ENCODE peak calls at places on chromosome 4, in nine cellular contexts. Q is tibial artery, U is mammary epithelial cell, S is GM12864, I is adrenal gland, C is fibroblast of pulmonary artery, G is IMR-90, Y is AG04450, H is breast epithelium. O is an unnamed sample.
A peak's percentile ranks its signal among the peaks of the same experiment; 100 is the strongest.

GRCh38 chr4:153113061-153113837 is 91.0 kb upstream of the TRIM2 start:
- DNase-seq in Q (no peak), H (no peak), I (no peak), S (no peak), Y (no peak), C (peak; percentile 10), U (no peak), G (peak; percentile 29), O (peak; percentile 35)

GRCh38 chr4:167000141-167000852 is 234.0 kb downstream of the SPOCK3 start:
- DNase-seq in Y (no peak), Q (no peak), U (peak; percentile 59), G (no peak), C (no peak), I (no peak), H (no peak), S (no peak), O (no peak)

GRCh38 chr4:151835467-151835866 is 74.7 kb upstream of the GATB start:
- DNase-seq in G (no peak), Q (no peak), S (no peak), Y (no peak), H (no peak), I (no peak), U (no peak), C (no peak), O (no peak)

GRCh38 chr4:32985256-32985655 is 2265.1 kb downstream of the PCDH7 start:
- DNase-seq in Q (no peak), Y (no peak), C (peak; percentile 66), U (no peak), G (no peak), S (no peak), I (no peak), H (no peak), O (no peak)

GRCh38 chr4:48694824-48695223 is 85.3 kb downstream of the FRYL start:
- DNase-seq in Y (no peak), I (no peak), U (no peak), G (no peak), S (no peak), C (no peak), Q (no peak), H (no peak), O (no peak)

GRCh38 chr4:27387706-27388105 is 527.1 kb downstream of the STIM2 start:
- DNase-seq in S (no peak), C (no peak), H (no peak), I (no peak), Q (no peak), Y (no peak), G (no peak), U (no peak), O (no peak)

GRCh38 chr4:15162465-15163283 is 160.4 kb downstream of the CPEB2 start:
- DNase-seq in G (peak; percentile 53), I (no peak), U (no peak), Q (no peak), C (peak; percentile 64), H (no peak), S (no peak), Y (no peak), O (no peak)

GRCh38 chr4:7988437-7988836 is 48.8 kb upstream of the AFAP1 start:
- DNase-seq in I (no peak), Y (no peak), C (peak; percentile 67), S (no peak), Q (no peak), U (peak; percentile 48), G (peak; percentile 76), H (no peak), O (no peak)

GRCh38 chr4:56215901-56216300 is 171.4 kb downstream of the AASDH start:
- DNase-seq in I (peak; percentile 37), G (peak; percentile 7), C (peak; percentile 85), H (no peak), U (peak; percentile 15), Y (no peak), S (no peak), Q (no peak), O (no peak)

GRCh38 chr4:151807220-151807619 is 46.4 kb upstream of the GATB start:
- DNase-seq in U (no peak), H (no peak), I (no peak), Y (no peak), S (no peak), G (no peak), C (peak; percentile 8), Q (no peak), O (no peak)

GRCh38 chr4:77994194-77994721 is 62.9 kb upstream of the FRAS1 start:
- DNase-seq in Y (peak; percentile 23), G (peak; percentile 56), Q (no peak), C (peak; percentile 78), H (no peak), S (no peak), I (no peak), U (peak; percentile 47), O (no peak)

GRCh38 chr4:91325495-91325894 is 978.3 kb upstream of the GRID2 start:
- DNase-seq in C (peak; percentile 94), I (peak; percentile 76), Q (no peak), Y (no peak), H (no peak), S (no peak), U (peak; percentile 38), G (no peak), O (peak; percentile 19)

GRCh38 chr4:111209706-111210105 is 586.8 kb upstream of the PITX2 start:
- DNase-seq in U (no peak), I (no peak), H (no peak), S (no peak), G (no peak), Q (no peak), C (no peak), Y (no peak), O (no peak)

GRCh38 chr4:8433181-8433580 is 7.3 kb downstream of the ACOX3 start:
- DNase-seq in U (no peak), C (no peak), G (no peak), S (no peak), Q (no peak), I (no peak), H (no peak), Y (no peak), O (no peak)

GRCh38 chr4:94852601-94853000 is 94.8 kb downstream of the BMPR1B start:
- DNase-seq in Q (no peak), G (no peak), S (no peak), H (no peak), I (no peak), Y (no peak), U (no peak), C (no peak), O (no peak)

GRCh38 chr4:7529368-7529923 is 94.7 kb upstream of the PSAPL1 start:
- DNase-seq in S (no peak), C (no peak), Q (no peak), I (no peak), G (no peak), H (no peak), Y (no peak), U (no peak), O (no peak)

GRCh38 chr4:176792348-176793059 is at the start of gene VEGFC:
- DNase-seq in Y (no peak), S (no peak), Q (peak; percentile 32), U (peak; percentile 73), H (no peak), I (peak; percentile 67), G (peak; percentile 73), C (peak; percentile 72), O (no peak)
- TF ChIP-seq CTCF in Y (no peak), S (no peak), Q (no peak), U (peak; percentile 21), H (no peak), I (peak; percentile 23), G (peak; percentile 18), C (no peak), O (no peak)

GRCh38 chr4:2816401-2816954 is 23.6 kb downstream of the SH3BP2 start:
- DNase-seq in C (no peak), H (no peak), U (no peak), Y (no peak), S (no peak), Q (no peak), I (no peak), G (no peak), O (no peak)

GRCh38 chr4:2819244-2820215 is 24.1 kb upstream of the ADD1 start:
- DNase-seq in C (no peak), U (no peak), G (no peak), I (no peak), S (no peak), Y (no peak), H (no peak), Q (no peak), O (no peak)

GRCh38 chr4:2817701-2818350 is 24.9 kb downstream of the SH3BP2 start:
- DNase-seq in Y (no peak), S (no peak), H (no peak), U (peak; percentile 38), I (no peak), Q (no peak), C (no peak), G (no peak), O (no peak)

GRCh38 chr4:2818351-2818939 is 25.2 kb upstream of the ADD1 start:
- DNase-seq in C (no peak), S (no peak), H (no peak), Y (no peak), G (no peak), I (no peak), U (no peak), Q (no peak), O (no peak)

DNA sequence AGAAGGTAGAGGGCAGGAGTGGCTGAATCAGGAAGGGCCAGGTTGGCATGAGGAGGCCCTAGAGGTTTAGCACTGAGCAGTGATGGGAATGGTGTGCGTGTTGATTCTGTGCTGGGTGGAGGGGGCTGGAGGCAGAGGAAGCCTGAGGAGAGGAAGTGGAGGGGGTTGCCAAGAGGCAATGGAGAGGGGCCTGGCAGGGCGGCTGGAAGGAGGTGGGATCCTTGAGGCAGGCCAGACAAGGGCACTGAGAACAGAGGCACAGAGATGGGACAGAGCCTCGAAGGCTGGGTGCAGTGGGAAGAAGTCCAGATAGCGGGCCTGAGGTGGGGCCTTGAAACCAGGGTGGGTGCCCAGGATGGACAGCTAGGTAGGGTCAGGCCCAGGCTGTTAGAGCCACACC is 24.3 kb downstream of the SH3BP2 start:
- DNase-seq in Y (no peak), H (no peak), I (no peak), U (no peak), G (no peak), Q (no peak), S (no peak), C (no peak), O (no peak)
- H3K4me3 ChIP-seq in Y (no peak overlapping the region), H (no peak overlapping the region), I (no peak overlapping the region), U (no peak overlapping the region), G (no peak overlapping the region), Q (no peak overlapping the region), S (no peak overlapping the region), C (no peak overlapping the region), O (no peak overlapping the region)

DNA sequence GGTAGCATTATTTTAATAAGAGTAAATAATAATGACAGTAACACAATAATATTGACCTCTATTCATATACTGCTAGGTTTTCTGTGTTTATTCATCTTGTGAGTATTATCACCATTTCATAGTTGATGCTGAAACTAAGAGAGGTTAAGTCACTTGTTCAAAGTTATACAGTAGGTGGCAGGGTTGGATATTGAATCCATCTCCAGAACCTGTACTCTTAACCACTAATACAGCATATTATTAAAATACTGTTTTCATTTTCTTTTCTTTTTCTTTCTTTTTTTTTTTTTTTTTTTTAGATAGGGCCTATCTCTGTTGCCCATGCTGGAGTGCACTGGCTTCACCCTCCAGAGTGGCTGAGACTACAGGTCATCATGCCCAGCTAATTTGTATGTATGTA is 7.1 kb upstream of the ELF2 start:
- DNase-seq in Q (no peak), H (no peak), C (peak; percentile 70), G (peak; percentile 70), S (no peak), U (no peak), Y (no peak), I (no peak), O (no peak)
- TF ChIP-seq CTCF in Q (no peak), H (no peak), C (peak; percentile 25), G (peak; percentile 50), S (no peak), U (peak; percentile 33), Y (peak; percentile 38), I (peak; percentile 28), O (peak; percentile 47)

GRCh38 chr4:118954246-118954645 is 65.6 kb downstream of the SYNPO2 start:
- DNase-seq in H (no peak), U (no peak), G (peak; percentile 42), Q (no peak), C (peak; percentile 73), Y (no peak), S (no peak), I (no peak), O (no peak)
- H3K4me3 ChIP-seq in H (no peak overlapping the region), U (no peak overlapping the region), G (no peak overlapping the region), Q (no peak overlapping the region), C (no peak overlapping the region), Y (no peak overlapping the region), S (no peak overlapping the region), I (no peak overlapping the region), O (no peak overlapping the region)

O was measured in epithelial cell of proximal tubule.